ENCODE peak calls at places on chromosomes 12 and 14, in four cellular contexts. P, H, K and Q are unnamed samples.

GRCh38 chr14:51564986-51565604 is 86.6 kb upstream of the FRMD6 start:
- DNase-seq in P (no peak), H (no peak), K (no peak), Q (no peak)

GRCh38 chr14:77541905-77542304 is 43.3 kb upstream of the ISM2 start:
- DNase-seq in P (no peak), H (no peak), K (no peak), Q (no peak)

GRCh38 chr12:89919241-89919906 is 210.7 kb upstream of the ATP2B1 start:
- DNase-seq in P (no peak), H (no peak), K (no peak), Q (no peak)

GRCh38 chr14:31926652-31927347 is 150.3 kb upstream of the ARHGAP5 start:
- DNase-seq in P (no peak), H (no peak), K (peak; percentile 46), Q (no peak)

GRCh38 chr12:68080577-68080976 is 79.0 kb downstream of the IFNG start:
- DNase-seq in P (no peak), H (no peak), K (no peak), Q (no peak)

GRCh38 chr14:59463773-59464650 is 1.2 kb downstream of the GPR135 start:
- DNase-seq in P (no peak), H (no peak), K (no peak), Q (no peak)

GRCh38 chr14:62077676-62078261 is 315.5 kb downstream of the SNAPC1 start:
- DNase-seq in P (peak; percentile 41), H (no peak), K (no peak), Q (no peak)

GRCh38 chr12:123041811-123042655 is 61.6 kb downstream of the ARL6IP4 start:
- DNase-seq in P (no peak), H (no peak), K (no peak), Q (no peak)

GRCh38 chr12:11719678-11720099 is 70.2 kb downstream of the ETV6 start:
- DNase-seq in P (no peak), H (no peak), K (no peak), Q (no peak)

GRCh38 chr12:92528586-92528985 is 174.2 kb upstream of the PLEKHG7 start:
- DNase-seq in P (no peak), H (no peak), K (no peak), Q (no peak)

GRCh38 chr12:53213348-53213747 is 6.3 kb upstream of the ITGB7 start:
- DNase-seq in P (no peak), H (peak; percentile 81), K (peak; percentile 59), Q (no peak)

GRCh38 chr12:28709996-28710685 is 438.9 kb upstream of the FAR2 start:
- DNase-seq in P (no peak), H (no peak), K (no peak), Q (no peak)

GRCh38 chr14:44403194-44403593 is 103.9 kb downstream of the FSCB start:
- DNase-seq in P (no peak), H (no peak), K (no peak), Q (no peak)

GRCh38 chr14:96267916-96268315 is 11.9 kb downstream of the BDKRB1 start:
- DNase-seq in P (no peak), H (no peak), K (no peak), Q (no peak)

GRCh38 chr12:90399317-90399716 is 555.7 kb downstream of the CCER1 start:
- DNase-seq in P (no peak), H (no peak), K (no peak), Q (no peak)

GRCh38 chr12:39505025-39505424 is 62.1 kb upstream of the KIF21A start:
- DNase-seq in P (no peak), H (no peak), K (no peak), Q (no peak)

GRCh38 chr14:105255021-105255507 is 6.7 kb downstream of the BTBD6 start:
- DNase-seq in P (no peak), H (no peak), K (no peak), Q (no peak)

GRCh38 chr14:29926228-29926627 is 1.4 kb downstream of the PRKD1 start:
- DNase-seq in P (no peak), H (no peak), K (no peak), Q (no peak)

GRCh38 chr12:56874821-56875220 is 59.4 kb downstream of the SDR9C7 start:
- DNase-seq in P (no peak), H (no peak), K (no peak), Q (no peak)

GRCh38 chr12:126385785-126386184 is 1320.5 kb downstream of the AACS start:
- DNase-seq in P (no peak), H (no peak), K (no peak), Q (no peak)

GRCh38 chr14:103028772-103029171 is 28.6 kb downstream of the CDC42BPB start:
- DNase-seq in P (no peak), H (no peak), K (no peak), Q (no peak)

GRCh38 chr12:19482551-19483109 is 43.3 kb downstream of the AEBP2 start:
- DNase-seq in P (peak; percentile 84), H (peak; percentile 10), K (no peak), Q (no peak)

GRCh38 chr12:58502857-58503256 is 417.4 kb downstream of the LRIG3 start:
- DNase-seq in P (no peak), H (no peak), K (no peak), Q (no peak)

GRCh38 chr14:92577321-92577742 is 63.8 kb downstream of the RIN3 start:
- DNase-seq in P (peak; percentile 89), H (no peak), K (no peak), Q (no peak)

GRCh38 chr12:124673881-124674617 is 106.6 kb upstream of the NCOR2 start:
- DNase-seq in P (no peak), H (no peak), K (no peak), Q (no peak)

GRCh38 chr12:6092784-6093722 is 31.4 kb downstream of the VWF start:
- DNase-seq in P (no peak), H (no peak), K (no peak), Q (no peak)

GRCh38 chr12:83003026-83003425 is 316.3 kb downstream of the TMTC2 start:
- DNase-seq in P (no peak), H (no peak), K (no peak), Q (no peak)

GRCh38 chr14:90785876-90786450 is 30.3 kb downstream of the TTC7B start:
- DNase-seq in P (no peak), H (no peak), K (no peak), Q (no peak)

GRCh38 chr12:27922591-27923139 is 49.9 kb downstream of the PTHLH start:
- DNase-seq in P (no peak), H (no peak), K (no peak), Q (no peak)

GRCh38 chr14:24952851-24953666 is 96.9 kb downstream of the STXBP6 start:
- DNase-seq in P (no peak), H (peak; percentile 6), K (peak; percentile 81), Q (no peak)

GRCh38 chr12:40325349-40325960 is 100.7 kb downstream of the LRRK2 start:
- DNase-seq in P (no peak), H (peak; percentile 8), K (peak; percentile 41), Q (no peak)

GRCh38 chr14:100864960-100865681 is 38.4 kb downstream of the RTL1 start:
- DNase-seq in P (no peak), H (no peak), K (no peak), Q (no peak)

DNA sequence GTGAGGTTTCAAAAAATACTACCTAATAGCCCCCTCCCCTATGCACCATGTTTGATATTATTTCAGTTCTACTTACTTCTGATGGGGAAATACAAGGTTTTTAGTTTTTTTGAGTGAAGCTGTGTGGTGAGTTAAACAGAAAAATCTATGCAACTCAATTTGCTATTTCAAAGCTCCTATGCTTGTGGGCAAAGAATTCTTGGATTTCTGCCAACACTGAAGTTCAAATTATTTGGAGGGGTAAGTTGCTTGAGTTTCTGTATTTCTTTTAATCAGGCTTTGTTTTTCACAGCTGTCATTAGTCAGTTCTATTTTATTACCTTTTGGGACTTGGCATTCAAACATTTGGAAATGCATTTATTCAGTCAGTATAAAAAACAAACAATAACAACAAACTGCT is 407.5 kb upstream of the MGAT4C start:
- DNase-seq in P (no peak), H (peak; percentile 6), K (no peak), Q (no peak)
- TF ChIP-seq CBX5 in P (no peak), H (no peak), K (no peak), Q (no peak)

DNA sequence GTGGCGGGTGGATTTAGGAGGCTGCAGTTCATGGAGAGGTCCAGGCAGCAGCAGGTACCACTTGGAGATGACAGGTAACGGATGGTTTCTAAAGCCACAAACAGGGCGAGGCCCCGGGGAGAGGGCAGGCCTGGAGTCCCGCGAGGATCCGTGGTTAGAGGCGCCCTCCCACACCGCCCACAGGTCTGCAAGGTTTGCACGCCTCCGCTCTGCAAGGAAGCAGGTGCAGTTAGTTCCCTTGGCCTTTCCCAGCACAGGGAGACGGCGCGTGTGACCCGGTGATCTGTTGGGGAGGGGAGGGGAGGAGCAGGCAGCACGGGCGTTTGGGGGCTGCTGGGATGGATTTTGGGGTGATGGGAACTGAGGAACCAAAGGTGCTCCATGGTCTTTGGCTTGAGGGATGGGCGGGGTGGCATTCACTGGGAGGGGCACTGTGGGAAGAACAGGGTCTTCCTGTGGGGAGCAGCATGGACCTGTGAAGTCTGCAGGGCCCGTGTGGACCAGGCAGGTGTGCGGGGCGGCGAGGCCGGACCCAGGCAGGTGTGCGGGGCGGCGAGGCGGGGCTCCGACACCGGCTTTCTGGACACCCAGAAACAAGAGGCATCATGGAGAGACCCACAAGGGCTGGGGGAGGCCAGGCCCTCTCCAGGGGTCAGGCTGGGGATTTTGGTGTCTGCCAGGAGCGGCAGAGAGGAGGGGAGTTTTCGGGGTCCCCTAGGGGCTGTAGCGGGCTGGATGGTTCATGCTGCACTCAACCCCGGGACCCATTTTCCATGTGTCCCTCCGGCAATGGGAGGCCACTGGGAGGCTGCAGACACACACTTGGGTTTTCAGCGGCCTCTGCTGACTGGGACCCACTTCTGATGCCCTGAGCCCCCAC is 29.1 kb downstream of the NOC4L start:
- DNase-seq in P (no peak), H (no peak), K (no peak), Q (no peak)
- TF ChIP-seq CBX5 in P (no peak), H (no peak), K (no peak), Q (no peak)

GRCh38 chr12:101563197-101563596 is 31.6 kb upstream of the MYBPC1 start:
- DNase-seq in P (no peak), H (no peak), K (no peak), Q (no peak)

GRCh38 chr12:101570022-101570421 is 24.7 kb upstream of the MYBPC1 start:
- DNase-seq in P (no peak), H (no peak), K (peak; percentile 81), Q (no peak)

GRCh38 chr12:101564912-101565311 is 29.9 kb upstream of the MYBPC1 start:
- DNase-seq in P (no peak), H (peak; percentile 21), K (no peak), Q (no peak)

GRCh38 chr12:101567918-101568317 is 26.9 kb upstream of the MYBPC1 start:
- DNase-seq in P (no peak), H (no peak), K (no peak), Q (no peak)

DNA sequence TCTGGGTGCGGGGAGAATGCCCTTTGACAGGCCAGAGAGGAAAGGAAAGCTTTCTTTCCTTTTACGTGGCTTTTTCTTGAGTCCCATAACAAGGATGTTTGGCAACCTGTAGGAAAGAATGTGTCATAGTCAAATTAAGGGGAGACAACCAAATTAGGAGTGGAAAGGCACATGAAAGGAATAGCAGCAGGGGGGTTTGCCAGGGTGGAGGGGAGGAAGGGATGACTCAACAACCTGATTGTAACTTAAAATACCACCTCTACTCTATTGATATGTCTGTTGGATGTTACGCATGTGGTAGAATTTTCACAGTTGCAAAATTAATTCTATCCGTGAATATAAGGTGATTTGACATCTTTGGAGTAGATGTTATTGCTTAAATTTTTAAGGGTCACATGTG is 28.5 kb upstream of the MYBPC1 start:
- DNase-seq in P (no peak), H (no peak), K (peak; percentile 16), Q (peak; percentile 83)
- TF ChIP-seq CBX5 in P (no peak), H (no peak), K (no peak), Q (no peak)

GRCh38 chr14:69573841-69574265 is 818 bp downstream of the CCDC177 start:
- DNase-seq in P (no peak), H (no peak), K (no peak), Q (no peak)
- TF ChIP-seq CBX5 in P (no peak), H (no peak), K (no peak), Q (no peak)

GRCh38 chr12:103697912-103698751 is 111.1 kb downstream of the STAB2 start:
- DNase-seq in P (no peak), H (no peak), K (no peak), Q (no peak)

GRCh38 chr12:103698752-103699540 is 111.9 kb downstream of the STAB2 start:
- DNase-seq in P (peak; percentile 12), H (no peak), K (no peak), Q (no peak)
- TF ChIP-seq CBX5 in P (no peak), H (no peak), K (no peak), Q (no peak)